ENCODE peak calls at places on chromosomes 13 and 19, in four cellular contexts. N, K, M and H are unnamed samples.

GRCh38 chr13:20534038-20534608 is 8.5 kb upstream of the CRYL1 start:
- DNase-seq in M (no peak), N (no peak), K (no peak), H (no peak)

GRCh38 chr13:32261567-32261966 is 53.6 kb downstream of the ZAR1L start:
- DNase-seq in K (peak), M (no peak), N (peak), H (peak)

GRCh38 chr13:58919551-58919950 is 1244.2 kb downstream of the DIAPH3 start:
- DNase-seq in K (no peak), N (no peak), M (no peak), H (peak)

GRCh38 chr13:75829874-75830273 is 193.7 kb downstream of the LMO7 start:
- DNase-seq in N (peak), M (no peak), K (no peak), H (no peak)

GRCh38 chr19:10908380-10908960 is 20.0 kb downstream of the YIPF2 start:
- DNase-seq in M (no peak), N (no peak), K (no peak), H (no peak)

GRCh38 chr19:7393459-7393858 is 44.7 kb downstream of the ARHGEF18 start:
- DNase-seq in N (no peak), M (no peak), K (no peak), H (no peak)

GRCh38 chr19:23470873-23471555 is 75.7 kb upstream of the ZNF91 start:
- DNase-seq in N (no peak), K (no peak), M (no peak), H (no peak)

GRCh38 chr13:81480634-81481033 is 1139.7 kb upstream of the SPRY2 start:
- DNase-seq in K (no peak), M (no peak), N (no peak), H (no peak)

GRCh38 chr13:104593251-104593576 is 1527.0 kb upstream of the SLC10A2 start:
- DNase-seq in N (no peak), K (no peak), M (no peak), H (no peak)

GRCh38 chr19:2648528-2648937 is 54.0 kb downstream of the GNG7 start:
- DNase-seq in N (peak), M (peak), K (peak), H (peak)

GRCh38 chr19:37505958-37506386 is 767 bp upstream of the ZNF793 start:
- DNase-seq in K (no peak), M (no peak), N (no peak), H (no peak)

GRCh38 chr19:6753178-6754031 is 13.8 kb downstream of the SH2D3A start:
- DNase-seq in M (peak), N (peak), K (peak), H (peak)

GRCh38 chr19:13164370-13165090 is 14.3 kb downstream of the IER2 start:
- DNase-seq in N (peak), K (peak), M (peak), H (peak)

GRCh38 chr19:41409288-41409687 is 11.7 kb downstream of the BCKDHA start:
- DNase-seq in K (peak), N (peak), M (no peak), H (peak)

GRCh38 chr13:33285420-33286124 is at the start of gene STARD13:
- DNase-seq in K (peak), M (peak), N (peak), H (peak)

GRCh38 chr13:97344250-97345175 is 89.5 kb upstream of the RAP2A start:
- DNase-seq in N (peak), M (peak), K (peak), H (peak)

GRCh38 chr19:19260417-19260816 is 12.7 kb downstream of the TM6SF2 start:
- DNase-seq in K (no peak), N (no peak), M (no peak), H (no peak)

GRCh38 chr19:2049741-2050348 is 1.2 kb downstream of the MKNK2 start:
- DNase-seq in K (peak), M (no peak), N (peak), H (peak)

GRCh38 chr19:10309423-10309822 is at the start of gene ZGLP1:
- DNase-seq in K (no peak), M (no peak), N (no peak), H (no peak)

GRCh38 chr13:99176309-99177276 is 24.1 kb upstream of the UBAC2 start:
- DNase-seq in M (peak), K (peak), N (peak), H (peak)

GRCh38 chr19:13172335-13173128 is 22.3 kb downstream of the IER2 start:
- DNase-seq in M (no peak), N (peak), K (no peak), H (peak)

GRCh38 chr19:35257113-35257461 is 8.3 kb downstream of the LSR start:
- DNase-seq in N (no peak), M (no peak), K (no peak), H (no peak)

GRCh38 chr13:75736132-75736531 is 100.0 kb downstream of the LMO7 start:
- DNase-seq in N (no peak), K (no peak), M (no peak), H (no peak)

GRCh38 chr13:63609574-63609973 is 2193.9 kb upstream of the PCDH20 start:
- DNase-seq in N (no peak), K (no peak), M (no peak), H (no peak)

DNA sequence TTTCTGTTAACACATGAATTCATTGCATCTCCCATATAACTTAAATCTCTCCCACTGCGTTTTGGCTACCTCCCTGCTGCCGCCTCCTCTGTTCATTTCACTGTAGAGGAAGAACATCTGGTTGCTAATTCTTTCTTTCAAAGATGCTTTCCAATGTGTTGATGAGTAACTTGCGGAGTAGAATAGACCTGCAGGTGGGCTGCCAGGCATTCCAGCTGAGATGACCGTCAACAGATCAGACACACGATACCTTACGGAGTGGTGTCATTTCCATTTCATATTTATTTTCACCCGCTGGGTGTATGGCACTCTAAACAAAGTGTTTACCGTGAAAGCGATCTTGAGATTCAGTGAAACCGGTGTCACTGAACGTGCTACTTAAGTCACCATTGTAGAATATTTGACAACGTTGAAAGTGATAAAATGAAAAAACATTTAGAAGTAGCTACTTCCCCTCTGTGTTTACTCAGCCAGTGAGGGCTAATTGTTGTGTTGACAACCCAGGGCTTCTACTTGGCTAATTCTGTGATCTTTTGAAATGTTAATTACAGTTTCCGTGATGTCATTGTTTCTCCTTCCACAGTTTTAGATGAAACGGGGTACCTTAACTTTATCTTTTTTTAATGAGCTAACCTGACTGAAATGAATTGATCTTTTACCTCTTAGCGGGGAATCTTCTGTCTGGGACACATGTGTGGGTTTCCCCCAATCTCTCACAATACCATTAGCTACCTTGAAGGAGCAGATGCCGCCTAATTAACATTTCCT is 228.5 kb upstream of the ARGLU1 start:
- DNase-seq in M (peak), K (peak), N (no peak), H (peak)
- H2BK5ac ChIP-seq in M (no peak), K (no peak), N (no peak), H (no peak)

GRCh38 chr13:42875448-42876269 is 94.3 kb downstream of the FAM216B start:
- DNase-seq in K (peak), M (peak), N (peak), H (peak)

GRCh38 chr13:42878721-42879120 is 97.3 kb downstream of the FAM216B start:
- DNase-seq in K (no peak), M (no peak), N (no peak), H (no peak)

GRCh38 chr13:42876810-42877550 is 95.6 kb downstream of the FAM216B start:
- DNase-seq in N (peak), K (peak), M (no peak), H (peak)

GRCh38 chr13:42873081-42873480 is 91.7 kb downstream of the FAM216B start:
- DNase-seq in K (no peak), M (no peak), N (peak), H (peak)

DNA sequence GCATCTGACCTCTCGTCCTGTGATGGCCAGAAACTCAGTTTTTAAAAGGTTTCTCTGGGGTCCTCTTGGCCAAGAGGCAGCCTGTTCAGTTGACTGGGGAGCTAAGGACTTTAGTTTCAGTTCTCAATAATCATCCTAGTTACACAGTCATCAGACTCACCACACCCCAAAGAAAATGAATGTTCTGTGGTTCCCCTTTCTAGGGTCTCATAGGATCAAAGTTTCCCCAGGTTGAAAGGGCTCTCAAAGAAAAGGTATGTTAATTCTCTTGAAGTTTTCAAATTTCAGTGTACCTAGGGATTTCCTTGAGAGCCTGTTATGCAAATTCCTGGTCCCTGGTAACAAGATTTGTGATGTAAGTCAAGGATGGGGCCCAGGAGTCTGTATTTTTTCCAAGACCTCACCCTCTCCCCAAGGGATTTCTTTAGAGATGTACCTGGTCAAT is 94.9 kb downstream of the FAM216B start:
- DNase-seq in N (no peak), M (no peak), K (peak), H (no peak)
- H2BK15ac ChIP-seq in N (no peak), M (no peak), K (no peak), H (no peak)

GRCh38 chr19:50898018-50898417 is 13.2 kb downstream of the KLK4 start:
- DNase-seq in N (no peak), K (no peak), M (no peak), H (no peak)

GRCh38 chr19:50896591-50897190 is 14.5 kb downstream of the KLK4 start:
- DNase-seq in N (peak), M (no peak), K (no peak), H (peak)

GRCh38 chr19:50897612-50898011 is 13.6 kb downstream of the KLK4 start:
- DNase-seq in K (no peak), N (no peak), M (no peak), H (no peak)

GRCh38 chr19:50899549-50899948 is 11.6 kb downstream of the KLK4 start:
- DNase-seq in K (no peak), N (no peak), M (no peak), H (no peak)

GRCh38 chr19:50897191-50897607 is 14.0 kb downstream of the KLK4 start:
- DNase-seq in N (no peak), K (no peak), M (no peak), H (no peak)
- H3K4me2 ChIP-seq in N (no peak), K (no peak), M (no peak), H (no peak)

GRCh38 chr19:32594021-32594420 is 13.0 kb downstream of the PDCD5 start:
- DNase-seq in N (no peak), K (no peak), M (no peak), H (no peak)
- H2BK5ac ChIP-seq in N (no peak), K (no peak), M (no peak), H (no peak)